ENCODE peak calls at places on chromosomes 11 and 22, in ten cellular contexts. H is heart right ventricle, O is trophoblast cell, E is A549, D is SK-N-SH, V is psoas muscle, N is OCI-LY7, L is fibroblast of lung, W is Panc1, B is A673. F is an unnamed sample.

GRCh38 chr22:43385770-43386641 is 25.8 kb upstream of the MPPED1 start:
- DNase-seq in O (peak; percentile 84), D (peak; percentile 80), N (peak; percentile 68), B (peak; percentile 83), V (peak; percentile 71), L (peak; percentile 51), H (peak; percentile 80), W (peak; percentile 45), E (peak; percentile 72), F (peak; percentile 45)

GRCh38 chr11:119092880-119093665 is 8.4 kb downstream of the HMBS start:
- DNase-seq in W (no peak), D (no peak), H (no peak), L (peak; percentile 64), B (peak; percentile 28), N (no peak), O (no peak), V (no peak), E (no peak), F (no peak)

GRCh38 chr11:94100253-94100652 is 28.4 kb upstream of the PANX1 start:
- DNase-seq in H (no peak), N (no peak), W (no peak), E (no peak), B (no peak), D (no peak), V (no peak), L (no peak), O (no peak), F (no peak)

GRCh38 chr11:34921156-34921555 is 4.7 kb downstream of the PDHX start:
- DNase-seq in O (no peak), D (no peak), H (no peak), V (no peak), W (no peak), E (no peak), L (no peak), B (no peak), N (no peak), F (no peak)

GRCh38 chr11:61023086-61024035 is 51.9 kb downstream of the CD6 start:
- DNase-seq in L (no peak), H (no peak), V (no peak), N (no peak), E (no peak), D (no peak), W (no peak), O (no peak), B (no peak), F (no peak)

GRCh38 chr11:11211186-11211585 is 141.9 kb downstream of the CSNK2A3 start:
- DNase-seq in V (no peak), H (no peak), O (peak; percentile 54), L (no peak), E (no peak), B (no peak), D (no peak), N (no peak), W (no peak), F (no peak)

GRCh38 chr11:122146475-122146874 is 30.5 kb upstream of the BLID start:
- DNase-seq in W (no peak), D (no peak), L (peak; percentile 83), O (no peak), V (no peak), N (no peak), H (no peak), B (no peak), E (peak; percentile 25), F (no peak)

GRCh38 chr11:115965754-115966504 is 461.7 kb upstream of the CADM1 start:
- DNase-seq in O (no peak), D (peak; percentile 61), V (no peak), E (no peak), H (peak; percentile 37), L (peak; percentile 85), B (peak; percentile 25), N (no peak), W (no peak), F (no peak)

GRCh38 chr11:121754603-121755002 is 301.8 kb upstream of the SORL1-AS1 start:
- DNase-seq in L (no peak), H (no peak), V (no peak), N (no peak), E (no peak), B (no peak), W (no peak), D (no peak), O (no peak), F (no peak)

GRCh38 chr22:25840162-25840561 is 98.2 kb downstream of the MYO18B start:
- DNase-seq in L (no peak), B (no peak), N (no peak), W (no peak), O (no peak), H (no peak), V (no peak), D (no peak), E (no peak), F (no peak)

GRCh38 chr11:17531818-17532131 is 12.4 kb downstream of the USH1C start:
- DNase-seq in H (no peak), E (no peak), W (no peak), N (no peak), B (no peak), D (no peak), O (no peak), L (peak; percentile 63), V (no peak), F (no peak)

GRCh38 chr11:6323291-6323905 is 3.1 kb upstream of the CAVIN3 start:
- DNase-seq in V (no peak), H (no peak), O (no peak), D (no peak), L (no peak), E (no peak), W (no peak), N (no peak), B (no peak), F (no peak)

GRCh38 chr11:116232364-116232801 is 540.4 kb downstream of the BUD13 start:
- DNase-seq in B (peak; percentile 34), H (no peak), E (no peak), L (peak; percentile 53), O (no peak), D (no peak), W (no peak), N (no peak), V (no peak), F (no peak)

GRCh38 chr22:17155941-17156340 is 3.1 kb downstream of the HDHD5 start:
- DNase-seq in W (no peak), N (peak; percentile 17), L (no peak), H (no peak), E (no peak), B (no peak), O (no peak), D (no peak), V (no peak), F (no peak)

GRCh38 chr11:73059915-73060314 is 82.2 kb downstream of the FCHSD2 start:
- DNase-seq in N (no peak), B (no peak), L (no peak), D (no peak), O (no peak), W (no peak), H (no peak), E (no peak), V (no peak), F (no peak)

GRCh38 chr11:73055655-73056354 is 86.3 kb downstream of the FCHSD2 start:
- DNase-seq in V (no peak), L (no peak), D (peak; percentile 44), E (no peak), B (no peak), H (no peak), W (no peak), O (no peak), N (no peak), F (no peak)

GRCh38 chr11:73053964-73054363 is 88.2 kb downstream of the FCHSD2 start:
- DNase-seq in N (no peak), O (no peak), D (peak; percentile 17), L (no peak), W (no peak), H (no peak), E (no peak), B (no peak), V (no peak), F (no peak)

GRCh38 chr11:73055002-73055401 is 87.1 kb downstream of the FCHSD2 start:
- DNase-seq in B (no peak), W (no peak), L (no peak), N (no peak), V (no peak), O (no peak), E (no peak), H (no peak), D (no peak), F (no peak)

GRCh38 chr11:73058989-73059674 is 83.0 kb downstream of the FCHSD2 start:
- DNase-seq in V (no peak), O (no peak), E (no peak), H (no peak), N (no peak), B (no peak), L (no peak), W (no peak), D (no peak), F (no peak)
- H3K4me1 ChIP-seq in V (no peaks in the 10 kb centered on the region), O (no peaks in the 10 kb centered on the region), E (peaks cover 18% of the 10 kb centered on the region), H (peaks cover 2% of the 10 kb centered on the region), N (peaks cover 34% of the 10 kb centered on the region), B (no peaks in the 10 kb centered on the region), L (no peaks in the 10 kb centered on the region), W (no peaks in the 10 kb centered on the region), D (no peaks in the 10 kb centered on the region), F (no peaks in the 10 kb centered on the region)

GRCh38 chr11:75869661-75870455 is 54.8 kb downstream of the UVRAG start:
- DNase-seq in L (no peak), N (no peak), E (no peak), B (no peak), H (no peak), V (no peak), W (no peak), D (no peak), O (no peak), F (no peak)
- H3K27ac ChIP-seq in L (no peak overlapping the region), N (no peak overlapping the region), E (no peak overlapping the region), B (no peak overlapping the region), H (no peak overlapping the region), V (no peak overlapping the region), W (no peak overlapping the region), D (no peak overlapping the region), O (no peak overlapping the region), F (no peak overlapping the region)

GRCh38 chr22:31215018-31215535 is 3.0 kb downstream of the LIMK2 start:
- DNase-seq in W (no peak), L (no peak), V (no peak), B (no peak), O (no peak), N (no peak), H (no peak), E (no peak), D (no peak), F (no peak)
- H3K4me1 ChIP-seq in W (peaks cover 15% of the 10 kb centered on the region), L (no peaks in the 10 kb centered on the region), V (peaks cover 26% of the 10 kb centered on the region), B (peaks cover 20% of the 10 kb centered on the region), O (peaks cover 12% of the 10 kb centered on the region), N (peaks cover 24% of the 10 kb centered on the region), H (peaks cover 12% of the 10 kb centered on the region), E (peaks cover 14% of the 10 kb centered on the region), D (peaks cover 7% of the 10 kb centered on the region), F (peaks cover 2% of the 10 kb centered on the region)

DNA sequence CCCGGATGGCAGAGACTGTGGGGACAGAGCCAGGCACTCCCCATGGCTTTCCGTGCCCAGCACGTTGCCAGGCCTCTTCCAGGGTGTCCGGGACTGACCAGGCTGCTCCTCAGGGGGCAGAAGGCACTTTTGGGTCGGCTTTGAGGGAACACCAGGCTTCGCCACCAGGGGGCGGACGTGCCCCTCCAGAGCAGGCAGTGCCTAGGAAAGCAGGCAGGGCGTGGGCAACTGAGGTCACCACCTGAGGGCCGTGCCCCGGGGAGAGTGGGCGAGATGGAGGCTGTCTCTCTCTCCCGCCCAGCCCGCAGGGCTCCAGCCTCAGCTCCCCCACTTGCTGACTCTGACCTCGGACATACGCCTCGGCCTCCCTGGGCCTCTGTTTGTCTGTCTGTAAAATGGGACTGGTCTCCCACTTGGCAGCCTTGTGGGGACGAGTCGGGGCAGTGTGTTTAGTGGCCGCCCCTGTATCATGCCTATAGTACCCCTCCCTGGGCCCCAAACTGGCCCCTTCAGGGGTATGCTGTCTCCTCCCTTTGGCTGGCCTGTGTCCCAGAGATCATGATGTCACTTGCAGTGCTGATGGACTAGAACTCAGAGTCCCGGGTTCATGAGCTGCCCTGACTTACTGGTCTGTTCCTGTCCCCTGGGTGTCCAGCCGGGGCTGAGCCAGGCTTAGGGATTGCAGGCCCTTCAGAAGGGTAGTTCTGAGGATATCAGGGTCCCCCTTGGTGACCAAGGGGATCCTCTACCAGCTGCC is 4.4 kb upstream of the PRR5 start:
- DNase-seq in D (peak; percentile 91), V (peak; percentile 81), L (peak; percentile 54), W (peak; percentile 42), E (peak; percentile 67), N (peak; percentile 73), B (peak; percentile 72), H (peak; percentile 84), O (peak; percentile 86), F (no peak)
- H3K27ac ChIP-seq in D (no peak overlapping the region), V (no peak overlapping the region), L (no peak overlapping the region), W (no peak overlapping the region), E (no peak overlapping the region), N (no peak overlapping the region), B (no peak overlapping the region), H (no peak overlapping the region), O (no peak overlapping the region), F (no peak overlapping the region)

F was measured in iPS DF 6.9.